ENCODE peak calls at places on chromosomes 12 and 14, in eight cellular contexts. S, O, E, Q, G, R, U and W are unnamed samples.
A peak's percentile ranks its signal among the peaks of the same experiment; 100 is the strongest.

GRCh38 chr14:57732886-57733285 is 133.0 kb downstream of the SLC35F4 start:
- DNase-seq in E (no peak), G (no peak), S (no peak), U (no peak), Q (no peak), O (no peak), R (no peak), W (no peak)

GRCh38 chr14:35385042-35385839 is 19.3 kb downstream of the NFKBIA start:
- DNase-seq in S (no peak), O (no peak), G (no peak), E (peak; percentile 78), U (peak; percentile 93), R (no peak), Q (no peak), W (peak; percentile 74)

GRCh38 chr12:2268478-2269286 is 215.9 kb downstream of the CACNA1C start:
- DNase-seq in U (peak; percentile 83), G (no peak), E (no peak), S (no peak), Q (no peak), R (no peak), O (no peak), W (no peak)

GRCh38 chr14:28751467-28752058 is 15.0 kb upstream of the FOXG1 start:
- DNase-seq in G (peak; percentile 88), E (no peak), O (no peak), R (no peak), U (no peak), Q (peak; percentile 31), S (no peak), W (no peak)

GRCh38 chr14:92489394-92490238 is 24.0 kb upstream of the RIN3 start:
- DNase-seq in R (no peak), G (no peak), Q (no peak), U (no peak), E (no peak), O (no peak), S (no peak), W (peak; percentile 42)

GRCh38 chr14:96268426-96269358 is 12.7 kb downstream of the BDKRB1 start:
- DNase-seq in Q (no peak), S (no peak), U (peak; percentile 83), R (no peak), O (no peak), E (peak; percentile 69), G (no peak), W (peak; percentile 70)

GRCh38 chr12:13103391-13104033 is at the start of gene GSG1:
- DNase-seq in Q (peak; percentile 24), E (no peak), S (no peak), U (no peak), R (no peak), O (no peak), G (no peak), W (no peak)

GRCh38 chr12:123076604-123077297 is 74.1 kb downstream of the PITPNM2 start:
- DNase-seq in E (no peak), S (peak; percentile 40), R (no peak), O (no peak), U (no peak), G (no peak), Q (no peak), W (no peak)

GRCh38 chr12:39095636-39096330 is 190.4 kb upstream of the CPNE8 start:
- DNase-seq in U (no peak), E (no peak), R (no peak), G (no peak), Q (no peak), O (no peak), S (no peak), W (no peak)

GRCh38 chr14:24895622-24896021 is 154.3 kb downstream of the STXBP6 start:
- DNase-seq in G (no peak), Q (no peak), U (no peak), E (no peak), O (no peak), R (no peak), S (no peak), W (no peak)

GRCh38 chr12:126362964-126363363 is 1297.7 kb downstream of the AACS start:
- DNase-seq in S (no peak), E (no peak), O (no peak), U (no peak), Q (no peak), R (no peak), G (peak; percentile 66), W (no peak)

GRCh38 chr14:24207625-24208024 is 2.1 kb downstream of the TSSK4 start:
- DNase-seq in R (no peak), Q (no peak), G (no peak), E (no peak), O (no peak), S (no peak), U (no peak), W (no peak)

GRCh38 chr12:64203775-64204174 is 18.3 kb downstream of the KICS2 start:
- DNase-seq in O (no peak), R (no peak), G (no peak), S (no peak), Q (no peak), U (no peak), E (no peak), W (no peak)

GRCh38 chr12:125092872-125093680 is 27.8 kb downstream of the AACS start:
- DNase-seq in Q (no peak), R (no peak), O (no peak), E (peak; percentile 83), U (no peak), G (peak; percentile 31), S (no peak), W (no peak)

GRCh38 chr12:76277480-76277879 is 70.7 kb downstream of the BBS10 start:
- DNase-seq in S (no peak), O (no peak), Q (no peak), G (no peak), U (no peak), E (no peak), R (no peak), W (no peak)

GRCh38 chr14:77882631-77883030 is 82.7 kb downstream of the ADCK1 start:
- DNase-seq in S (no peak), U (no peak), E (no peak), Q (no peak), R (no peak), O (no peak), G (no peak), W (no peak)

GRCh38 chr12:31362759-31363415 is 36.9 kb upstream of the SINHCAF start:
- DNase-seq in U (no peak), Q (peak; percentile 79), O (peak; percentile 54), E (peak; percentile 63), R (no peak), G (peak; percentile 66), S (no peak), W (no peak)

GRCh38 chr14:103144085-103144484 is 20.8 kb downstream of the TNFAIP2 start:
- DNase-seq in U (no peak), S (no peak), E (no peak), R (no peak), O (no peak), Q (no peak), G (no peak), W (no peak)

GRCh38 chr14:34699873-34700621 is 14.3 kb downstream of the CFL2 start:
- DNase-seq in E (no peak), G (no peak), R (no peak), S (no peak), U (no peak), Q (no peak), O (no peak), W (no peak)

GRCh38 chr12:124194521-124195225 is 100.2 kb upstream of the RFLNA start:
- DNase-seq in R (no peak), O (no peak), S (no peak), E (no peak), Q (no peak), G (no peak), U (no peak), W (no peak)

GRCh38 chr12:33322519-33322918 is 117.1 kb downstream of the SYT10 start:
- DNase-seq in S (no peak), O (no peak), E (no peak), Q (no peak), U (no peak), G (no peak), R (no peak), W (no peak)

GRCh38 chr14:104358528-104359300 is 220.3 kb downstream of the KIF26A start:
- DNase-seq in G (no peak), S (no peak), U (peak; percentile 61), R (no peak), E (peak; percentile 46), Q (no peak), O (peak; percentile 39), W (peak; percentile 13)

GRCh38 chr12:16437281-16437816 is 89.9 kb downstream of the MGST1 start:
- DNase-seq in U (no peak), E (no peak), R (no peak), O (no peak), S (no peak), Q (no peak), G (peak; percentile 6), W (no peak)

GRCh38 chr12:51270847-51271518 is 768 bp upstream of the SMAGP start:
- DNase-seq in R (no peak), Q (no peak), S (no peak), O (no peak), U (no peak), E (no peak), G (no peak), W (no peak)
- H3K4me3 ChIP-seq in R (peak overlapping the region; percentile 91), Q (peak overlapping the region; percentile 70), S (peak overlapping the region; percentile 77), O (peak overlapping the region; percentile 74), U (no peak overlapping the region), E (peak overlapping the region; percentile 43), G (peak overlapping the region; percentile 91), W (peak overlapping the region; percentile 77)

GRCh38 chr14:99672506-99673327 is 11.4 kb upstream of the CYP46A1 start:
- DNase-seq in G (peak; percentile 44), R (no peak), S (peak; percentile 22), E (no peak), Q (peak; percentile 81), O (no peak), U (peak; percentile 64), W (no peak)
- H3K4me3 ChIP-seq in G (no peak overlapping the region), R (no peak overlapping the region), S (no peak overlapping the region), E (no peak overlapping the region), Q (no peak overlapping the region), O (no peak overlapping the region), U (no peak overlapping the region), W (no peak overlapping the region)

GRCh38 chr12:849192-849527 is 96.8 kb downstream of the WNK1 start:
- DNase-seq in E (no peak), O (no peak), R (no peak), U (no peak), S (no peak), G (no peak), Q (no peak), W (no peak)
- H3K4me3 ChIP-seq in E (no peak overlapping the region), O (no peak overlapping the region), R (no peak overlapping the region), U (no peak overlapping the region), S (no peak overlapping the region), G (no peak overlapping the region), Q (no peak overlapping the region), W (no peak overlapping the region)

GRCh38 chr14:93981316-93981715 is 4.9 kb upstream of the ASB2 start:
- DNase-seq in S (no peak), E (no peak), R (no peak), G (peak; percentile 11), O (no peak), Q (no peak), U (no peak), W (no peak)

GRCh38 chr14:93981874-93982683 is 5.7 kb upstream of the ASB2 start:
- DNase-seq in R (no peak), S (no peak), G (no peak), O (no peak), E (no peak), U (no peak), Q (no peak), W (peak; percentile 16)

GRCh38 chr14:93982684-93983007 is 6.3 kb upstream of the ASB2 start:
- DNase-seq in O (peak; percentile 28), R (no peak), S (no peak), U (no peak), E (no peak), G (no peak), Q (no peak), W (peak; percentile 28)

GRCh38 chr14:93984987-93985410 is 8.6 kb upstream of the ASB2 start:
- DNase-seq in O (peak; percentile 27), R (no peak), S (no peak), G (peak; percentile 69), Q (no peak), U (no peak), E (no peak), W (no peak)

GRCh38 chr14:93984070-93984469 is 7.7 kb upstream of the ASB2 start:
- DNase-seq in G (peak; percentile 25), U (no peak), O (peak; percentile 26), E (no peak), S (no peak), R (no peak), Q (no peak), W (no peak)
- H3K4me3 ChIP-seq in G (no peak overlapping the region), U (no peak overlapping the region), O (no peak overlapping the region), E (no peak overlapping the region), S (no peak overlapping the region), R (no peak overlapping the region), Q (no peak overlapping the region), W (no peak overlapping the region)